ENCODE peak calls at places on chromosome 16, in eight cellular contexts. V, N, I, H, S, B, D and Z are unnamed samples.

GRCh38 chr16:73735018-73735417 is 561.6 kb upstream of the PSMD7 start:
- DNase-seq in V (no peak), N (peak), I (no peak), H (no peak), S (no peak), B (no peak), D (no peak), Z (no peak)

GRCh38 chr16:28522792-28523191 is 16.0 kb downstream of the NUPR1 start:
- DNase-seq in V (no peak), N (no peak), I (no peak), H (no peak), S (no peak), B (no peak), D (no peak), Z (no peak)

GRCh38 chr16:72715267-72715666 is 332.7 kb downstream of the ZFHX3 start:
- DNase-seq in V (no peak), N (peak), I (no peak), H (no peak), S (no peak), B (no peak), D (no peak), Z (no peak)

GRCh38 chr16:11546522-11547485 is 39.9 kb downstream of the LITAF start:
- DNase-seq in V (no peak), N (peak), I (no peak), H (no peak), S (no peak), B (no peak), D (no peak), Z (no peak)

GRCh38 chr16:88465387-88465983 is 12.4 kb downstream of the ZFPM1 start:
- DNase-seq in V (no peak), N (no peak), I (no peak), H (no peak), S (no peak), B (no peak), D (no peak), Z (no peak)

GRCh38 chr16:84194470-84195200 is 3.7 kb downstream of the ADAD2 start:
- DNase-seq in V (no peak), N (no peak), I (no peak), H (no peak), S (no peak), B (no peak), D (no peak), Z (no peak)

GRCh38 chr16:71573387-71574094 is 3.4 kb downstream of the TAT start:
- DNase-seq in V (no peak), N (no peak), I (no peak), H (no peak), S (no peak), B (no peak), D (no peak), Z (no peak)

GRCh38 chr16:17358846-17359245 is 111.9 kb downstream of the XYLT1 start:
- DNase-seq in V (no peak), N (no peak), I (no peak), H (no peak), S (no peak), B (no peak), D (no peak), Z (no peak)

GRCh38 chr16:89506791-89507191 is 1.4 kb upstream of the SPG7 start:
- DNase-seq in V (no peak), N (no peak), I (no peak), H (no peak), S (no peak), B (no peak), D (no peak), Z (no peak)

GRCh38 chr16:88651276-88651988 is 579 bp upstream of the CYBA start:
- DNase-seq in V (peak), N (no peak), I (peak), H (no peak), S (peak), B (peak), D (peak), Z (peak)

GRCh38 chr16:89837014-89837546 is 8.8 kb downstream of the SPIRE2 start:
- DNase-seq in V (no peak), N (no peak), I (no peak), H (no peak), S (no peak), B (no peak), D (no peak), Z (no peak)

GRCh38 chr16:55543470-55543869 is 23.0 kb upstream of the CAPNS2 start:
- DNase-seq in V (no peak), N (peak), I (no peak), H (no peak), S (no peak), B (no peak), D (no peak), Z (no peak)

GRCh38 chr16:77374384-77374783 is 60.5 kb downstream of the ADAMTS18 start:
- DNase-seq in V (no peak), N (no peak), I (no peak), H (no peak), S (no peak), B (no peak), D (no peak), Z (no peak)

GRCh38 chr16:50680907-50681885 is at the start of gene SNX20:
- DNase-seq in V (peak), N (no peak), I (peak), H (no peak), S (no peak), B (no peak), D (peak), Z (peak)

GRCh38 chr16:10386517-10387377 is 886 bp downstream of the ATF7IP2 start:
- DNase-seq in V (no peak), N (peak), I (no peak), H (no peak), S (no peak), B (no peak), D (no peak), Z (no peak)

GRCh38 chr16:25093208-25094061 is 18.1 kb upstream of the LCMT1 start:
- DNase-seq in V (no peak), N (no peak), I (no peak), H (no peak), S (peak), B (no peak), D (no peak), Z (no peak)

GRCh38 chr16:60013076-60013475 is 1279.0 kb upstream of the GOT2 start:
- DNase-seq in V (no peak), N (no peak), I (no peak), H (no peak), S (no peak), B (no peak), D (no peak), Z (no peak)

GRCh38 chr16:57764341-57765159 is 29.0 kb downstream of the KATNB1 start:
- DNase-seq in V (peak), N (peak), I (no peak), H (peak), S (no peak), B (no peak), D (no peak), Z (no peak)

GRCh38 chr16:49811630-49812334 is 44.1 kb downstream of the ZNF423 start:
- DNase-seq in V (no peak), N (no peak), I (no peak), H (no peak), S (no peak), B (no peak), D (no peak), Z (no peak)

GRCh38 chr16:49661465-49662187 is 194.3 kb downstream of the ZNF423 start:
- DNase-seq in V (no peak), N (no peak), I (no peak), H (no peak), S (no peak), B (no peak), D (no peak), Z (no peak)

GRCh38 chr16:58418601-58419000 is 26.3 kb downstream of the GINS3 start:
- DNase-seq in V (no peak), N (no peak), I (no peak), H (no peak), S (no peak), B (peak), D (no peak), Z (no peak)

GRCh38 chr16:4322121-4323035 is 6.5 kb downstream of the GLIS2 start:
- DNase-seq in V (no peak), N (no peak), I (no peak), H (no peak), S (no peak), B (peak), D (no peak), Z (no peak)

GRCh38 chr16:49528035-49528434 is 154.4 kb downstream of the C16orf78 start:
- DNase-seq in V (no peak), N (peak), I (no peak), H (no peak), S (no peak), B (no peak), D (no peak), Z (no peak)

DNA sequence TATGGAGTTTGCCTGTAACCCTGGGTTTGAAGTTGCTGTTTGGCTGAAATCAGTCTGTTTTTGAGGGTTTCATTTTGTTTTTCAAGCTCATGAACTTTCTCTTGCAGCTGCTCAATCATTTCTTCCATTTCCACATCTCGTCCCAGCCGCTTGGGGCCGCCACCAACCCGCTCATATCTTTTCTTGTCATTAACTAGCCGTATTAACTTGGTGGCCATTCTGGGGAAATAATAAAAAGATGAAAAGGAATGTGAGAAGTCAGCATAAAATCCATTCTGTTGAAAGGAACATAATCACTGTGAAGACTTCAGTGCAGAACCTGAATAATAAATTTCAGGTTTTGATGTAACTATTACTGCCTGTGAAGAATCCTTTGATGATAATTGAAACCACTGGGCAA is 11.5 kb downstream of the RPGRIP1L start:
- DNase-seq in V (no peak), N (peak), I (no peak), H (peak), S (no peak), B (no peak), D (no peak), Z (no peak)
- TF ChIP-seq CTCF in V (no peak), N (no peak), I (no peak), H (peak), S (no peak), B (no peak), D (no peak), Z (no peak)

DNA sequence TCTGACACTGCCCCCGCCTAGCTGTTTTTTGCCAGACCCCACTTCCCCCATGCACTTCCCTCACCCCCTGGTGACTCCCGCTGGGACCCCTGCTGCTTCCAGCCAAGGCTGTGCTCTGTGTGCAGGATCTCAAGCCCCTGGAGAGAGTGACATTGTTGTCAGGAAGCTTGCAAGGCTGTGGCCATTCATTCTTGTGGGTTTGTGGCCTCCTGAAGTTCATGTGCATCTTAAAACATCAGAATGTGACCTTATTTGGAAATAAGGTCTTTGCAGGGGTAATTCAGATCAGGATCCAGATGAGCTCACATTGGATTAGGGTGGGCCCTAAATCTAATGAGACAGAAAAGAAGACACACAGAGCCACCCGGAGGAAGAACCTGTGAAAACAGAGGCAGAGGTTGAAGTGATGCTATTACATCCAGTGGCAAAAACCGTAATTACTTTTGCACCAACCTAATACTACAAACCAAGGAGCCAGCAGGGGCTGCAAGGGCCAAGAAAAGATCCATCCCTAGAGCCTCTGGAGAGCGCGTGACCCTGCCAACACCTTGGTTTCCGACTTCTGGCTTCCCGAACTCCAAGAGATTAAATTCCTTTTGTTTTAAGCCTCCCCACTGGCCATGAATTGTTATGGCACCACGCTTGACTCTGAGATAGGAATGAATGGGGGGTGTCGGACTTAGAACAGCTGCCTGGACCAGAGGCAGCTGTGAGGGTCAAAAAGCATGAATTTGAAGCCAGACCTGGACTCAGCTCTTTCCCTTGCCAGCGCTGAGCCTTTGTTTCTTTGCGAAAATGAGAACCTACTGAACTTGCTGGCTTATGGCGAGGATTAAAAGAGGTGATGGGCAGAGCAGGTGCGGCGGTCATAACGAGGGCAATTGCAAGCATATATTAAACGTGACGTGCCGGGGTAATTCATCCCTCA is 75.5 kb downstream of the BMERB1 start:
- DNase-seq in V (no peak), N (peak), I (no peak), H (peak), S (no peak), B (no peak), D (no peak), Z (no peak)
- TF ChIP-seq CTCF in V (no peak), N (no peak), I (no peak), H (peak), S (no peak), B (no peak), D (no peak), Z (no peak)

GRCh38 chr16:21991621-21992020 is 9.3 kb downstream of the PDZD9 start:
- DNase-seq in V (no peak), N (no peak), I (no peak), H (no peak), S (no peak), B (no peak), D (no peak), Z (no peak)
- TF ChIP-seq CTCF in V (no peak), N (no peak), I (no peak), H (no peak), S (no peak), B (no peak), D (no peak), Z (no peak)

GRCh38 chr16:19213885-19214284 is 45.8 kb downstream of the SYT17 start:
- DNase-seq in V (no peak), N (no peak), I (no peak), H (no peak), S (no peak), B (no peak), D (no peak), Z (no peak)
- TF ChIP-seq CTCF in V (no peak), N (no peak), I (no peak), H (peak), S (no peak), B (peak), D (no peak), Z (no peak)

GRCh38 chr16:15777533-15778203 is 79.2 kb downstream of the MYH11 start:
- DNase-seq in V (no peak), N (peak), I (no peak), H (peak), S (no peak), B (no peak), D (no peak), Z (no peak)
- TF ChIP-seq CTCF in V (peak), N (peak), I (peak), H (peak), S (no peak), B (no peak), D (no peak), Z (no peak)

GRCh38 chr16:85515319-85515745 is 97.8 kb upstream of the GSE1 start:
- DNase-seq in V (no peak), N (no peak), I (no peak), H (no peak), S (no peak), B (no peak), D (no peak), Z (no peak)

GRCh38 chr16:85514601-85515318 is 98.4 kb upstream of the GSE1 start:
- DNase-seq in V (peak), N (peak), I (peak), H (no peak), S (peak), B (peak), D (peak), Z (no peak)

GRCh38 chr16:85513180-85513579 is 99.9 kb upstream of the GSE1 start:
- DNase-seq in V (no peak), N (no peak), I (no peak), H (no peak), S (no peak), B (no peak), D (no peak), Z (no peak)

GRCh38 chr16:85513649-85514048 is 99.5 kb upstream of the GSE1 start:
- DNase-seq in V (no peak), N (no peak), I (no peak), H (no peak), S (no peak), B (no peak), D (no peak), Z (no peak)

GRCh38 chr16:85514295-85514600 is 98.9 kb upstream of the GSE1 start:
- DNase-seq in V (peak), N (no peak), I (peak), H (no peak), S (no peak), B (no peak), D (no peak), Z (no peak)
- TF ChIP-seq CTCF in V (no peak), N (no peak), I (no peak), H (no peak), S (no peak), B (no peak), D (no peak), Z (no peak)

GRCh38 chr16:1337486-1337885 is 4.0 kb downstream of the BAIAP3 start:
- DNase-seq in V (no peak), N (no peak), I (no peak), H (no peak), S (no peak), B (no peak), D (no peak), Z (no peak)

GRCh38 chr16:1334739-1335138 is 1.3 kb downstream of the BAIAP3 start:
- DNase-seq in V (no peak), N (no peak), I (no peak), H (no peak), S (no peak), B (no peak), D (no peak), Z (no peak)

GRCh38 chr16:1335211-1335971 is 1.9 kb downstream of the BAIAP3 start:
- DNase-seq in V (no peak), N (no peak), I (no peak), H (no peak), S (no peak), B (no peak), D (no peak), Z (no peak)

GRCh38 chr16:1336619-1337018 is 3.2 kb downstream of the BAIAP3 start:
- DNase-seq in V (no peak), N (no peak), I (no peak), H (no peak), S (no peak), B (no peak), D (no peak), Z (no peak)

DNA sequence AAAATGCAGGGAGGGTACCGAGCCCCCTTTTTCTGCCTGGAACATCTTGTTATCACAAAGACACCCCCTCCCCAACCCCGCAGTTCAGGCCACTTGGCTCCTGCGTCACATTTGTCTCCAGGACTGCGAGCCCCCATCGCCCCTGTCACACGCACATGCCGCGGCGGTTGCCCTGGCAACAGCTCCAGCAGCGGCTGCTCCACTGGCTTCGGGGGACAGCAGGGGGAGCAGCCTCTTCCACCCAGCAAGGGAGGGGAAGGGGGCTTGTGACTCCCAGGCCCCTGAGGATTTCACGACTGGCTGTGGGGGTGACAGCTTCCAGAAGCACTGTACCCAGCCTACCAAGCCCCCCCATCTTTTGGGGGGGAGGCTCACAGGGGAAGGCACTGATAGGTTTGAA is 2.6 kb downstream of the BAIAP3 start:
- DNase-seq in V (no peak), N (no peak), I (no peak), H (no peak), S (no peak), B (no peak), D (no peak), Z (no peak)
- TF ChIP-seq CTCF in V (no peak), N (no peak), I (no peak), H (peak), S (no peak), B (no peak), D (no peak), Z (no peak)

GRCh38 chr16:8904018-8904430 is 21.9 kb downstream of the LITAFD start:
- DNase-seq in V (no peak), N (no peak), I (no peak), H (no peak), S (no peak), B (no peak), D (no peak), Z (no peak)

GRCh38 chr16:8905795-8906591 is 23.8 kb downstream of the LITAFD start:
- DNase-seq in V (no peak), N (no peak), I (no peak), H (no peak), S (no peak), B (no peak), D (no peak), Z (no peak)

GRCh38 chr16:8903004-8903403 is 20.9 kb downstream of the LITAFD start:
- DNase-seq in V (no peak), N (no peak), I (no peak), H (no peak), S (no peak), B (no peak), D (no peak), Z (no peak)

GRCh38 chr16:8907096-8907495 is 24.9 kb downstream of the LITAFD start:
- DNase-seq in V (no peak), N (no peak), I (no peak), H (no peak), S (no peak), B (no peak), D (no peak), Z (no peak)

DNA sequence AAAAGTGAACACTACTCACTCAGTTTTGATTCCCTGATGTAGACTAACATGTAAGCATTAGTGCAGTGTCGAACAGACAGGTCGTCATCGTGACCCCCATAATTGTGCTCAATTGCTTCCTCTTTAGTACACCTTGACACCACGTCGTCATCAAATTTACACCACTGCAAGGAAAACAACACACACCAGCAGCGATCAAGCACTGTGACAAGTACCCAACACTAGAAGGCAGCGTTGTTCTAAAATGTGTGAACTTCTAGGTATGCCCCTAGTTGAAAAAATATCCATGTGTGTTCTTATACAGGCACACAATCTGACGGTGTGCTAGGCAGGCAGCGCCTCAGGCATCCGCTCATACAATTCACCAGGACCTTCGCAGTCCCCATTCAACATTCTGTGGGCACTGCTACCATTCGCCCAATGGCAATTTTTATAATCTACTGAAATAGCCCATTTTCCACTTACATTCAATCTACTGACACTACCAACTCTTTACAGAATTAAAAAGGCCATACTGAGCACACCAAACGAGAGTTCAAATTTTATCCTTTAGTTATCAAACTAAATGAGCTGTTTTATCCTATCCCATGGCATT is 23.1 kb downstream of the LITAFD start:
- DNase-seq in V (no peak), N (peak), I (no peak), H (no peak), S (no peak), B (no peak), D (no peak), Z (no peak)
- TF ChIP-seq CTCF in V (peak), N (peak), I (no peak), H (peak), S (no peak), B (peak), D (no peak), Z (no peak)

GRCh38 chr16:1772362-1772907 is at the start of gene EME2:
- DNase-seq in V (no peak), N (no peak), I (peak), H (no peak), S (no peak), B (no peak), D (no peak), Z (peak)

GRCh38 chr16:1774456-1774795 is 1.5 kb upstream of the MRPS34 start:
- DNase-seq in V (no peak), N (no peak), I (no peak), H (no peak), S (no peak), B (no peak), D (no peak), Z (no peak)

GRCh38 chr16:1775006-1775845 is 2.3 kb upstream of the MRPS34 start:
- DNase-seq in V (no peak), N (no peak), I (no peak), H (no peak), S (no peak), B (no peak), D (no peak), Z (no peak)

GRCh38 chr16:1772908-1773702 is at the start of gene MRPS34:
- DNase-seq in V (peak), N (peak), I (peak), H (peak), S (no peak), B (peak), D (peak), Z (peak)

GRCh38 chr16:1773703-1774455 is 945 bp upstream of the MRPS34 start:
- DNase-seq in V (no peak), N (peak), I (no peak), H (no peak), S (no peak), B (no peak), D (peak), Z (no peak)
- TF ChIP-seq CTCF in V (no peak), N (no peak), I (no peak), H (no peak), S (no peak), B (peak), D (no peak), Z (no peak)